ENCODE peak calls at places on chromosomes 11 and 22, in six cellular contexts. L is small intestine; W is A549; K is NCI-H1436 treated with DMSO at 0.1 percent for 48 hours; O is effector CD4-positive, alpha-beta T cell; D is activated T-cell treated with anti-CD3 and anti-CD28 coated beads for 1 hour. C is an unnamed sample.

GRCh38 chr11:128501008-128501407 is 86.3 kb downstream of the ETS1 start:
- DNase-seq in L (no peak), W (no peak), K (no peak), O (no peak), D (no peak), C (no peak)

GRCh38 chr22:19518568-19519030 is 5.6 kb downstream of the CLDN5 start:
- DNase-seq in L (no peak), W (no peak), K (no peak), O (no peak), D (no peak), C (no peak)

GRCh38 chr11:38014405-38014804 is 1416.4 kb upstream of the RAG2 start:
- DNase-seq in L (no peak), W (no peak), K (no peak), O (no peak), D (no peak), C (no peak)

GRCh38 chr11:47396049-47396320 is 12.4 kb upstream of the SLC39A13 start:
- DNase-seq in L (no peak), W (no peak), K (no peak), O (no peak), D (no peak), C (no peak)

GRCh38 chr11:28153586-28153985 is 45.4 kb downstream of the METTL15 start:
- DNase-seq in L (no peak), W (no peak), K (no peak), O (no peak), D (no peak), C (no peak)

GRCh38 chr11:128098840-128099239 is 488.5 kb downstream of the ETS1 start:
- DNase-seq in L (no peak), W (no peak), K (no peak), O (no peak), D (no peak), C (no peak)

GRCh38 chr11:122159173-122159701 is 43.2 kb upstream of the BLID start:
- DNase-seq in L (no peak), W (no peak), K (no peak), O (no peak), D (no peak), C (no peak)

GRCh38 chr11:96306933-96307747 is 35.9 kb downstream of the MAML2 start:
- DNase-seq in L (peak; percentile 98), W (peak; percentile 67), K (peak; percentile 5), O (no peak), D (no peak), C (no peak)

GRCh38 chr11:117923773-117924172 is 5.4 kb downstream of the TMPRSS13 start:
- DNase-seq in L (no peak), W (no peak), K (no peak), O (no peak), D (no peak), C (no peak)

GRCh38 chr11:19474211-19474610 is 233.5 kb upstream of the E2F8 start:
- DNase-seq in L (no peak), W (no peak), K (no peak), O (no peak), D (no peak), C (no peak)

GRCh38 chr22:45923812-45924211 is 53.1 kb downstream of the WNT7B start:
- DNase-seq in L (no peak), W (no peak), K (no peak), O (no peak), D (no peak), C (no peak)

GRCh38 chr11:19216021-19216420 is 14.2 kb upstream of the CSRP3 start:
- DNase-seq in L (no peak), W (no peak), K (no peak), O (no peak), D (no peak), C (no peak)

GRCh38 chr11:117830674-117831351 is 6.3 kb upstream of the FXYD2 start:
- DNase-seq in L (no peak), W (no peak), K (no peak), O (no peak), D (no peak), C (no peak)

GRCh38 chr11:102384419-102385052 is 37.5 kb downstream of the BIRC2 start:
- DNase-seq in L (no peak), W (no peak), K (no peak), O (no peak), D (no peak), C (no peak)

GRCh38 chr22:49992921-49993648 is 19.5 kb downstream of the IL17REL start:
- DNase-seq in L (peak; percentile 81), W (peak; percentile 44), K (no peak), O (peak; percentile 54), D (peak; percentile 59), C (peak; percentile 48)

GRCh38 chr11:97610854-97611253 is 1221.0 kb downstream of the JRKL start:
- DNase-seq in L (no peak), W (no peak), K (no peak), O (no peak), D (no peak), C (no peak)

GRCh38 chr11:8298801-8299786 is 35.4 kb upstream of the LMO1 start:
- DNase-seq in L (no peak), W (no peak), K (no peak), O (no peak), D (no peak), C (no peak)

GRCh38 chr22:47200273-47201051 is 438.0 kb downstream of the TBC1D22A start:
- DNase-seq in L (no peak), W (no peak), K (no peak), O (no peak), D (no peak), C (no peak)

GRCh38 chr11:120800206-120800605 is 223.7 kb upstream of the TBCEL start:
- DNase-seq in L (no peak), W (no peak), K (no peak), O (no peak), D (no peak), C (no peak)

GRCh38 chr11:10490398-10491232 is 35.6 kb downstream of the AMPD3 start:
- DNase-seq in L (peak; percentile 48), W (peak; percentile 91), K (no peak), O (no peak), D (no peak), C (no peak)

GRCh38 chr11:76644591-76644990 is 26.0 kb downstream of the LRRC32 start:
- DNase-seq in L (no peak), W (no peak), K (no peak), O (no peak), D (no peak), C (no peak)

GRCh38 chr11:75667831-75668507 is 869 bp downstream of the MAP6 start:
- DNase-seq in L (no peak), W (peak; percentile 35), K (no peak), O (no peak), D (no peak), C (no peak)

GRCh38 chr11:133968300-133968699 is 11.5 kb upstream of the IGSF9B start:
- DNase-seq in L (no peak), W (no peak), K (no peak), O (no peak), D (no peak), C (no peak)

GRCh38 chr22:39356464-39356863 is 6.7 kb downstream of the SYNGR1 start:
- DNase-seq in L (no peak), W (no peak), K (no peak), O (no peak), D (no peak), C (no peak)

GRCh38 chr22:20034143-20034542 is 13.2 kb downstream of the TANGO2 start:
- DNase-seq in L (no peak), W (no peak), K (no peak), O (no peak), D (no peak), C (no peak)

GRCh38 chr11:43833657-43834073 is 47.0 kb upstream of the ALKBH3 start:
- DNase-seq in L (no peak), W (no peak), K (no peak), O (no peak), D (no peak), C (no peak)

GRCh38 chr22:29695129-29695926 is 24.5 kb upstream of the CABP7 start:
- DNase-seq in L (no peak), W (no peak), K (no peak), O (no peak), D (no peak), C (no peak)

GRCh38 chr22:40137132-40137531 is 40.6 kb upstream of the TNRC6B start:
- DNase-seq in L (no peak), W (no peak), K (no peak), O (no peak), D (no peak), C (no peak)

GRCh38 chr11:61176446-61176845 is 15.2 kb upstream of the VPS37C start:
- DNase-seq in L (no peak), W (no peak), K (no peak), O (no peak), D (no peak), C (no peak)

GRCh38 chr22:46131151-46131587 is 19.2 kb upstream of the PPARA start:
- DNase-seq in L (no peak), W (no peak), K (no peak), O (no peak), D (no peak), C (no peak)

GRCh38 chr11:131425285-131425684 is 54.9 kb downstream of the NTM start:
- DNase-seq in L (peak; percentile 56), W (no peak), K (no peak), O (no peak), D (no peak), C (no peak)

GRCh38 chr22:35900483-35901168 is 128.0 kb downstream of the RBFOX2 start:
- DNase-seq in L (no peak), W (no peak), K (no peak), O (no peak), D (no peak), C (no peak)

GRCh38 chr11:112963368-112963955 is 2.2 kb downstream of the NCAM1 start:
- DNase-seq in L (no peak), W (no peak), K (no peak), O (no peak), D (no peak), C (no peak)

GRCh38 chr22:49007013-49007653 is 820.5 kb downstream of the BRD1 start:
- DNase-seq in L (no peak), W (no peak), K (no peak), O (no peak), D (no peak), C (no peak)

GRCh38 chr22:19841641-19842385 is 12.9 kb downstream of the GNB1L start:
- DNase-seq in L (no peak), W (no peak), K (no peak), O (no peak), D (no peak), C (no peak)

GRCh38 chr22:22103078-22103593 is 120.5 kb upstream of the TOP3B start:
- DNase-seq in L (no peak), W (peak; percentile 11), K (no peak), O (no peak), D (no peak), C (no peak)

GRCh38 chr11:105609341-105609781 is 512 bp upstream of the GRIA4 start:
- DNase-seq in L (peak; percentile 35), W (no peak), K (no peak), O (no peak), D (no peak), C (no peak)